ENCODE peak calls at places on chromosomes 11 and 22, in nine cellular contexts. U, W, A, T, L, G, N, J and X are unnamed samples.

GRCh38 chr11:86625981-86626380 is 46.4 kb downstream of the ME3 start:
- DNase-seq in U (no peak), W (no peak), A (no peak), T (no peak), L (no peak), G (peak), N (no peak), J (no peak), X (no peak)

GRCh38 chr11:68371176-68372041 is 59.0 kb downstream of the LRP5 start:
- DNase-seq in U (no peak), W (no peak), A (no peak), T (no peak), L (no peak), G (no peak), N (no peak), J (no peak), X (peak)

GRCh38 chr11:114250993-114251796 is 45.0 kb upstream of the NNMT start:
- DNase-seq in U (no peak), W (no peak), A (peak), T (no peak), L (no peak), G (no peak), N (no peak), J (no peak), X (peak)

GRCh38 chr22:35394011-35394312 is 6.0 kb upstream of the MCM5 start:
- DNase-seq in U (no peak), W (no peak), A (peak), T (no peak), L (no peak), G (no peak), N (no peak), J (no peak), X (no peak)

GRCh38 chr22:33865248-33865647 is 55.0 kb downstream of the LARGE1 start:
- DNase-seq in U (no peak), W (no peak), A (no peak), T (no peak), L (no peak), G (no peak), N (no peak), J (no peak), X (no peak)

GRCh38 chr11:120929090-120929489 is 94.8 kb upstream of the TBCEL start:
- DNase-seq in U (no peak), W (no peak), A (no peak), T (peak), L (no peak), G (peak), N (no peak), J (no peak), X (peak)

GRCh38 chr11:130465259-130465658 is 16.8 kb downstream of the ADAMTS15 start:
- DNase-seq in U (no peak), W (no peak), A (peak), T (no peak), L (no peak), G (no peak), N (no peak), J (no peak), X (peak)

GRCh38 chr22:30940655-30941362 is 27.8 kb downstream of the MORC2 start:
- DNase-seq in U (no peak), W (no peak), A (no peak), T (no peak), L (peak), G (no peak), N (peak), J (peak), X (no peak)

GRCh38 chr11:123567466-123567865 is 87.0 kb downstream of the SCN3B start:
- DNase-seq in U (no peak), W (no peak), A (no peak), T (no peak), L (no peak), G (peak), N (no peak), J (no peak), X (no peak)

GRCh38 chr22:49554741-49555140 is 272.9 kb downstream of the BRD1 start:
- DNase-seq in U (no peak), W (no peak), A (no peak), T (no peak), L (no peak), G (no peak), N (peak), J (no peak), X (no peak)

GRCh38 chr11:41053894-41054293 is 405.6 kb downstream of the LRRC4C start:
- DNase-seq in U (no peak), W (no peak), A (no peak), T (no peak), L (no peak), G (no peak), N (no peak), J (no peak), X (no peak)

GRCh38 chr11:30488304-30488998 is 97.7 kb downstream of the MPPED2 start:
- DNase-seq in U (peak), W (no peak), A (peak), T (no peak), L (no peak), G (no peak), N (no peak), J (no peak), X (peak)

GRCh38 chr11:129418039-129418438 is 42.4 kb downstream of the BARX2 start:
- DNase-seq in U (no peak), W (no peak), A (no peak), T (no peak), L (no peak), G (no peak), N (no peak), J (no peak), X (no peak)

GRCh38 chr11:132644511-132644910 is 887.8 kb downstream of the OPCML start:
- DNase-seq in U (no peak), W (no peak), A (no peak), T (no peak), L (no peak), G (no peak), N (no peak), J (no peak), X (no peak)

GRCh38 chr22:30235687-30236170 is 10.8 kb downstream of the LIF start:
- DNase-seq in U (no peak), W (no peak), A (peak), T (no peak), L (no peak), G (no peak), N (no peak), J (no peak), X (peak)

GRCh38 chr11:34203377-34203801 is 98.0 kb downstream of the NAT10 start:
- DNase-seq in U (no peak), W (no peak), A (no peak), T (no peak), L (no peak), G (no peak), N (no peak), J (no peak), X (no peak)

GRCh38 chr22:26196657-26197056 is 27.4 kb downstream of the SEZ6L start:
- DNase-seq in U (no peak), W (no peak), A (no peak), T (no peak), L (no peak), G (peak), N (no peak), J (no peak), X (no peak)

GRCh38 chr11:71364176-71364671 is 84.0 kb downstream of the DHCR7 start:
- DNase-seq in U (no peak), W (no peak), A (no peak), T (peak), L (no peak), G (peak), N (no peak), J (no peak), X (no peak)

GRCh38 chr11:3178349-3178748 is 13.2 kb upstream of the OSBPL5 start:
- DNase-seq in U (no peak), W (no peak), A (peak), T (no peak), L (no peak), G (no peak), N (no peak), J (no peak), X (peak)

GRCh38 chr11:113082501-113082900 is 121.3 kb downstream of the NCAM1 start:
- DNase-seq in U (no peak), W (no peak), A (no peak), T (no peak), L (no peak), G (no peak), N (no peak), J (no peak), X (no peak)

GRCh38 chr11:8586805-8587204 is 7.2 kb downstream of the STK33 start:
- DNase-seq in U (no peak), W (peak), A (no peak), T (no peak), L (no peak), G (peak), N (no peak), J (no peak), X (no peak)

GRCh38 chr22:50544746-50545253 is 899 bp upstream of the KLHDC7B start:
- DNase-seq in U (peak), W (no peak), A (no peak), T (no peak), L (no peak), G (no peak), N (no peak), J (no peak), X (peak)

GRCh38 chr11:95717314-95717713 is 72.3 kb downstream of the FAM76B start:
- DNase-seq in U (no peak), W (no peak), A (no peak), T (no peak), L (no peak), G (no peak), N (no peak), J (no peak), X (no peak)

GRCh38 chr11:4957396-4957795 is 1.9 kb upstream of the OR51A2 start:
- DNase-seq in U (no peak), W (no peak), A (no peak), T (no peak), L (no peak), G (no peak), N (no peak), J (no peak), X (no peak)

GRCh38 chr11:59582006-59582405 is 33.6 kb downstream of the OSBP start:
- DNase-seq in U (no peak), W (no peak), A (no peak), T (no peak), L (no peak), G (no peak), N (no peak), J (no peak), X (peak)

GRCh38 chr11:62850911-62851806 is 11.8 kb upstream of the WDR74 start:
- DNase-seq in U (no peak), W (no peak), A (no peak), T (no peak), L (no peak), G (no peak), N (no peak), J (no peak), X (no peak)

GRCh38 chr11:95711162-95711944 is 78.2 kb downstream of the FAM76B start:
- DNase-seq in U (no peak), W (no peak), A (peak), T (no peak), L (no peak), G (no peak), N (no peak), J (no peak), X (no peak)